ENCODE peak calls at places on chromosome 2, in seven cellular contexts. E is heart left ventricle, L is breast epithelium, D is right lobe of liver, U is prostate gland, C is K562, B is stomach. P is an unnamed sample.

GRCh38 chr2:98509542-98510321 is 65.1 kb downstream of the INPP4A start:
- DNase-seq in E (no peak), L (no peak), D (no peak), U (no peak), C (peak; percentile 68), B (no peak), P (no peak)

GRCh38 chr2:27049422-27050280 is 1.8 kb upstream of the AGBL5 start:
- DNase-seq in E (peak; percentile 39), L (no peak), D (peak; percentile 72), U (peak; percentile 10), C (no peak), B (no peak), P (peak; percentile 53)

GRCh38 chr2:30232027-30232800 is 880 bp downstream of the LBH start:
- DNase-seq in E (peak; percentile 66), L (peak; percentile 63), D (peak; percentile 64), U (peak; percentile 27), C (peak; percentile 47), B (peak; percentile 47), P (no peak)

GRCh38 chr2:196259507-196260481 is 88.4 kb upstream of the STK17B start:
- DNase-seq in E (no peak), L (no peak), D (no peak), U (peak; percentile 42), C (peak; percentile 79), B (no peak), P (no peak)

GRCh38 chr2:105925390-105925789 is 180.7 kb downstream of the NCK2 start:
- DNase-seq in E (no peak), L (no peak), D (no peak), U (no peak), C (no peak), B (no peak), P (no peak)

GRCh38 chr2:61460168-61460567 is 10.7 kb downstream of the USP34 start:
- DNase-seq in E (no peak), L (no peak), D (no peak), U (no peak), C (no peak), B (no peak), P (no peak)

GRCh38 chr2:212979799-212980198 is 171.6 kb downstream of the IKZF2 start:
- DNase-seq in E (no peak), L (no peak), D (no peak), U (no peak), C (no peak), B (no peak), P (no peak)

GRCh38 chr2:144217853-144218633 is 301.9 kb downstream of the ZEB2 start:
- DNase-seq in E (no peak), L (no peak), D (no peak), U (peak; percentile 11), C (no peak), B (no peak), P (no peak)

GRCh38 chr2:197705912-197706838 is 1.0 kb downstream of the MARS2 start:
- DNase-seq in E (peak; percentile 25), L (no peak), D (no peak), U (no peak), C (peak; percentile 24), B (no peak), P (no peak)

GRCh38 chr2:197706839-197707207 is 1.7 kb downstream of the MARS2 start:
- DNase-seq in E (no peak), L (no peak), D (no peak), U (no peak), C (peak; percentile 8), B (no peak), P (no peak)

GRCh38 chr2:197704434-197705142 is 581 bp upstream of the MARS2 start:
- DNase-seq in E (no peak), L (no peak), D (no peak), U (no peak), C (no peak), B (no peak), P (no peak)

GRCh38 chr2:197707316-197708213 is 2.4 kb downstream of the MARS2 start:
- DNase-seq in E (no peak), L (no peak), D (no peak), U (no peak), C (peak; percentile 40), B (no peak), P (peak; percentile 21)

GRCh38 chr2:197705143-197705911 is at the start of gene MARS2:
- DNase-seq in E (peak; percentile 94), L (peak; percentile 88), D (peak; percentile 96), U (peak; percentile 90), C (peak; percentile 93), B (peak; percentile 95), P (peak; percentile 75)
- TF ChIP-seq POLR2A in E (no peak), L (no peak), D (peak; percentile 81), U (peak; percentile 47), C (peak; percentile 79), B (no peak), P (peak; percentile 95)

GRCh38 chr2:15243762-15244161 is 317.4 kb downstream of the NBAS start:
- DNase-seq in E (no peak), L (no peak), D (no peak), U (no peak), C (peak; percentile 31), B (no peak), P (no peak)

GRCh38 chr2:15242936-15243461 is 318.1 kb downstream of the NBAS start:
- DNase-seq in E (no peak), L (no peak), D (no peak), U (no peak), C (peak; percentile 18), B (no peak), P (no peak)

GRCh38 chr2:15238028-15238427 is 323.1 kb downstream of the NBAS start:
- DNase-seq in E (no peak), L (no peak), D (no peak), U (no peak), C (no peak), B (no peak), P (no peak)

GRCh38 chr2:15241929-15242328 is 319.2 kb downstream of the NBAS start:
- DNase-seq in E (no peak), L (no peak), D (no peak), U (no peak), C (no peak), B (no peak), P (no peak)

DNA sequence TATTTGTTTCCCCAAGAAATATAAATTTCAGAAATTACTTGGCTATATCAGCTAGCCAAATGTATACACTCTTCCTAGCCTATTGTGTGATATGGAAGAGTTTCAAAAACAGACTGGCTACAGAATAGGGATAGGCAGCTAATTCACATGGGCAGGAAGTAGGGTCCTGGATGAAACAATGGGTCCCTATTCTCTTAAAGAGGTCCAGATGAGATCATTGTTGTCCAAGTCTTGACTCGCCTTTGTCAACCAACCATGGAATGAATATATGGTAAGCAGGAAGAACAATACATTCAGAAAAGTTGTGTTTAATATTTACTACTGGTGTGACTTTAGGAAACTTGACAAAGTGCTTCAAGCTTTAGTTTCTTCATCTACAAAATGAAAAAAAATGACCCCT is 319.9 kb downstream of the NBAS start:
- DNase-seq in E (no peak), L (no peak), D (no peak), U (no peak), C (no peak), B (no peak), P (no peak)
- TF ChIP-seq POLR2A in E (no peak), L (no peak), D (no peak), U (no peak), C (no peak), B (no peak), P (no peak)

DNA sequence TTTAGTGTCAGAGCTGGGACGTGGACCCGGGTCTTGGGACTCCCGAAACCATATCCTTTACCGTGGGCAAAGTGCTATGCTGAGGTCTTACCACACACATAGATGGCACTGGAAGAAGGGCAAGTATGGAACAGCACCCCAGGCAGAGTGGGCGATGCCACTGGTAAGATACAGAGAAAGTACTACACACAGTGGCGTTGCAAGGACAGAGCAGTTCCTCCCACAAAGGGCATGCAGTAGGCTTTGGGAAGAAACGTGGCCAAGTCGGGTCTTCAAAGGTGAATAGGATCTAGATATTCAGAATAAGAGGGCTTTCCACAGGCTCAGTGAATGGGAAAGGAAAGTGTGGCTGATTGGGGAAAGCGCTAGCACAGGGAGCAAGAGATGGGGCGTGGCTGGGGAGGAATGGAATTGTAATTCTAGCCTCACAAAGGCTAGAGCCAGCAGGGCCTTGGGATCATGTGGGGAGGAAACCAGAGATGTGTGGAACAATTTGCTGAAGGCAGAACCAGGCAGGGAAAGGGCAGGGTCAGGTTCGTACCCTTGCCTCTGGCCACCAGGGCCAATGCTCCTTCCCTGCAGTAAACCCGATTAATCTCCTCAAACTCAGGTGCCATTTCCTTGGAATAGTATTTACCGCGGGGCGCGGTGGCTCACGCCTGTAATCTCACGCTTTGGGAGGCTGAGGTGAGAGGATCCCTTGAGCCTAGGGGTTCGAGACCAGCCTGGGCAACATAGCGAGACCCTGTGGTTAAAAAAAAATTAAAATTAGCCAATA is 36.0 kb downstream of the PCBP1 start:
- DNase-seq in E (peak; percentile 73), L (no peak), D (no peak), U (peak; percentile 30), C (peak; percentile 79), B (peak; percentile 66), P (no peak)
- TF ChIP-seq POLR2A in E (no peak), L (no peak), D (no peak), U (no peak), C (no peak), B (no peak), P (no peak)

DNA sequence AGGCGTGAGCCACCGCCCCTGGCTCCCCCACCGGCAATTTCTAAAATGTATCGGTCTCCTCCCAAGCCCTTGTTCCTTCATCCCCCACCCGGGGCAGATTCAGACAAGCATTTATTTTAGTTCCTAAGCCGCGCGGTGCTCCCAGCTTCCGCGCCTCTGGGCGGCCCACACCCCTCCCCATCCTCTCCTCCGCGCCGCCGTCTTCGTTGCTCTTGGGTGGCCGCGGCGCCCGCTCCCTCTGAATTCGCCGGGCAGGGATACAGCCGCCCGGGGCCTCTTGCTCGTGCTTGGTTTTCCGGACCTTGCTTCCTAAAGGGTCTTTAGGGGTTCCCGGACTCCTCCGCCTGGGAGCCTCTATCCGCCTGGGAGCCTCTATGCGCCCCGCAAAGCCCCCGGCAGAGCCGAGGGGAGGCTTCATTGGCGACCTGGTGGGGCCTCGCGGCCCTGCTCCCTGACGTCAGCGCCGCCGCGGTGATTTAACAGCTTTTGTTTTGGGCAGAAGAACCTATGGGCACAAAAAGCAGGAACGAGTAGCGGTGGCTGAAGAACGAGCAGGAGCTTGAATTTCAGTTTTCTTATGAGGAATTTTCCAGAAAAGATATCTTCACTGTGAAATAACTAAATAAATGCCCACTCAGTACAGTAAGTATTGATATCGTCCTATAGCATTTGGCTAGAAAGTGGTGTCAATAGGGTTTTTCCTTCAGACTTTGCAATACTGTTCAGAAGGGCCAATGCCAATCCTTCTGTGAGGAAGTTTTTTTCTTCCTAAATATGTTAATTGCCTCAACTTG is 37.3 kb downstream of the PRKRA start:
- DNase-seq in E (peak; percentile 72), L (peak; percentile 30), D (peak; percentile 81), U (peak; percentile 52), C (peak; percentile 87), B (peak; percentile 67), P (peak; percentile 50)
- TF ChIP-seq POLR2A in E (no peak), L (no peak), D (peak; percentile 12), U (no peak), C (peak; percentile 82), B (no peak), P (peak; percentile 45)

P was measured in H54.